ENCODE peak calls at places on chromosomes 7 and 10, in four cellular contexts. W, N, E and I are unnamed samples.

GRCh38 chr7:151790095-151790825 is 86.7 kb downstream of the PRKAG2 start:
- DNase-seq in W (no peak), N (no peak), E (no peak), I (no peak)

GRCh38 chr7:105163718-105164117 is 149.7 kb downstream of the KMT2E start:
- DNase-seq in W (no peak), N (no peak), E (no peak), I (no peak)

GRCh38 chr7:146826338-146826737 is 709.7 kb downstream of the CNTNAP2 start:
- DNase-seq in W (peak), N (no peak), E (no peak), I (no peak)

GRCh38 chr10:100315603-100316002 is 14.4 kb downstream of the PKD2L1 start:
- DNase-seq in W (no peak), N (no peak), E (no peak), I (no peak)

GRCh38 chr7:10718768-10719167 is 254.9 kb upstream of the PHF14 start:
- DNase-seq in W (no peak), N (no peak), E (no peak), I (no peak)

GRCh38 chr10:131983780-131984179 is 2.1 kb upstream of the BNIP3 start:
- DNase-seq in W (no peak), N (no peak), E (peak), I (no peak)

GRCh38 chr7:13457790-13458189 is 531.7 kb downstream of the ETV1 start:
- DNase-seq in W (no peak), N (no peak), E (no peak), I (no peak)

GRCh38 chr7:104627516-104627915 is 299.1 kb downstream of the LHFPL3 start:
- DNase-seq in W (peak), N (no peak), E (no peak), I (no peak)

GRCh38 chr7:140403878-140404564 is at the start of gene RAB19:
- DNase-seq in W (peak), N (peak), E (no peak), I (no peak)

GRCh38 chr7:94367940-94368339 is 26.8 kb upstream of the COL1A2 start:
- DNase-seq in W (no peak), N (no peak), E (no peak), I (no peak)

GRCh38 chr10:70549962-70550845 is 52.3 kb downstream of the PRF1 start:
- DNase-seq in W (peak), N (peak), E (no peak), I (peak)

GRCh38 chr7:81529785-81530184 is 240.1 kb downstream of the HGF start:
- DNase-seq in W (no peak), N (no peak), E (no peak), I (no peak)

GRCh38 chr7:81527651-81528050 is 242.2 kb downstream of the HGF start:
- DNase-seq in W (peak), N (no peak), E (no peak), I (no peak)

GRCh38 chr7:81526971-81527370 is 242.9 kb downstream of the HGF start:
- DNase-seq in W (no peak), N (no peak), E (no peak), I (no peak)

GRCh38 chr7:81525901-81526300 is 243.9 kb downstream of the HGF start:
- DNase-seq in W (peak), N (no peak), E (no peak), I (no peak)
- TF ChIP-seq CTCF in W (no peak), N (no peak), E (no peak), I (no peak)

GRCh38 chr10:7410800-7411670 is at the start of gene SFMBT2:
- DNase-seq in W (peak), N (peak), E (no peak), I (peak)
- TF ChIP-seq CTCF in W (no peak), N (no peak), E (peak), I (no peak)

DNA sequence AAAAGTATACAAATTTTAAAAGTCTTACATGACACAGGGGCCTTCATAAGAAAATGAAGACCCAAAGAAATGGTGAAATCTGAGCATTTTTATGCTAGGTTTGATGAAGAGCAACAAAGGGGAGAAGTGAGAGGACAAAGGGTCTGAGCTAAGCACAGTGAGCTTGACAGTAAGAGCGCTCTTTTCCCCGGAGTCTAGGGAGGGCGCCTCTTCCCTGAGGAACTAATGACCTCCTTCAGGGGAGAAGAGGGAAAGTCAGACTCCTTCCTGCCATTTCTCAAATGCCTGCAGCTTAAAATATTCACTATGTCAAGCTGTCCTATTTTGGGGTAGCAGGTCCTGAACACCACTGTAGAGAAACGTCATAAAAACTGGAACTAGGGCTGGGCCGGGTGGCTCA is 18.1 kb upstream of the PAXIP1 start:
- DNase-seq in W (peak), N (no peak), E (no peak), I (no peak)
- TF ChIP-seq CTCF in W (peak), N (no peak), E (no peak), I (no peak)

GRCh38 chr7:83936056-83936703 is 258.4 kb downstream of the SEMA3A start:
- DNase-seq in W (peak), N (peak), E (peak), I (peak)

GRCh38 chr7:83930262-83930661 is 264.3 kb downstream of the SEMA3A start:
- DNase-seq in W (no peak), N (no peak), E (no peak), I (no peak)

GRCh38 chr7:83931968-83932367 is 262.6 kb downstream of the SEMA3A start:
- DNase-seq in W (no peak), N (no peak), E (no peak), I (no peak)

GRCh38 chr7:83937930-83938329 is 256.7 kb downstream of the SEMA3A start:
- DNase-seq in W (no peak), N (no peak), E (no peak), I (no peak)

DNA sequence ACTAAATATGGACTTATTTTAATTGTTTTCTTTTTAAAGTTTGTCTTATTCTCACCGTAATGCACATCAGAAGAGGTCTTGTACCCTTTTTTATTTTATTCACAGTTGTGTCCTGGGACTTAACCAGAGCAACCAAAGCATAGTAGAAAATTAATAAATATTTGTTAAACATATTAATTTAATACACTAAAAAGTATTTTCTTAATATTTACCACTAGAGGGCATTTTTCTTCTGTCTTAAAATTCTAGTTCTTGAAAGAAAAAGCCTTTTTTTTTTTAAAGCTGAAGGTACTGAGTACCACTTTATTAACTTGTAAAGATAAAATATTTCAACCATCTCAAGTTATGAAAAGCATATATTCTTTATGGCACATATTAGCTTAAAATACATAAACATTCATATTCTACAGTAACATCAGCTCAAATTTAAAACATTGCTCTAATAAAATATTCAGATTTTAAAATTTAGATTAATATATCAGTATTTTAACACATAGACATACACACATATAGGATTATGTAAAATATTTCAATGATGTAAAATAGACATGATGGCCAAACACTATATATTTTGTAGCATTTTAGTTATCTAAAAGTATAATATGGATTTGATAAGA is 260.4 kb downstream of the SEMA3A start:
- DNase-seq in W (no peak), N (no peak), E (no peak), I (no peak)
- TF ChIP-seq CTCF in W (peak), N (no peak), E (peak), I (no peak)

GRCh38 chr7:50981743-50982142 is 199.0 kb upstream of the GRB10 start:
- DNase-seq in W (no peak), N (no peak), E (no peak), I (no peak)
- TF ChIP-seq CTCF in W (peak), N (no peak), E (no peak), I (no peak)

GRCh38 chr7:134327896-134328295 is 11.2 kb upstream of the SLC35B4 start:
- DNase-seq in W (peak), N (peak), E (no peak), I (peak)
- TF ChIP-seq CTCF in W (peak), N (peak), E (peak), I (peak)

GRCh38 chr7:29993169-29993568 is 3.6 kb upstream of the SCRN1 start:
- DNase-seq in W (no peak), N (no peak), E (no peak), I (no peak)

GRCh38 chr7:29990931-29991330 is 1.3 kb upstream of the SCRN1 start:
- DNase-seq in W (no peak), N (no peak), E (no peak), I (no peak)

GRCh38 chr7:29989257-29989995 is at the start of gene SCRN1:
- DNase-seq in W (peak), N (peak), E (no peak), I (no peak)

GRCh38 chr7:29988391-29989256 is 977 bp downstream of the SCRN1 start:
- DNase-seq in W (peak), N (peak), E (peak), I (peak)

GRCh38 chr7:29991937-29992336 is 2.3 kb upstream of the SCRN1 start:
- DNase-seq in W (no peak), N (no peak), E (no peak), I (no peak)
- TF ChIP-seq CTCF in W (no peak), N (no peak), E (no peak), I (no peak)

GRCh38 chr10:104924101-104924795 is 283.2 kb downstream of the SORCS3 start:
- DNase-seq in W (peak), N (no peak), E (no peak), I (no peak)

GRCh38 chr10:104922810-104923209 is 281.7 kb downstream of the SORCS3 start:
- DNase-seq in W (no peak), N (peak), E (no peak), I (no peak)

GRCh38 chr10:104928733-104929132 is 287.6 kb downstream of the SORCS3 start:
- DNase-seq in W (no peak), N (no peak), E (no peak), I (no peak)

GRCh38 chr10:104923501-104923900 is 282.4 kb downstream of the SORCS3 start:
- DNase-seq in W (no peak), N (no peak), E (no peak), I (no peak)

GRCh38 chr10:104925232-104925851 is 284.3 kb downstream of the SORCS3 start:
- DNase-seq in W (peak), N (peak), E (no peak), I (peak)
- TF ChIP-seq CTCF in W (peak), N (peak), E (peak), I (peak)